ENCODE peak calls at places on chromosome 12, in seven cellular contexts. One of them, this sample, is unnamed.

GRCh38 chr12:13128291-13129000 is 25.0 kb upstream of the GSG1 start:
- DNase-seq in stomach: no peak
- DNase-seq in neural progenitor cell: no peak
- DNase-seq in astrocyte of the cerebellum: no peak
- DNase-seq in cardiac muscle cell: no peak
- DNase-seq in esophagus squamous epithelium: no peak
- DNase-seq in IMR-90: no peak
- DNase-seq in this sample: no peak

GRCh38 chr12:62260733-62261683 is 804 bp downstream of the USP15 start:
- DNase-seq in stomach: peak
- DNase-seq in neural progenitor cell: peak
- DNase-seq in astrocyte of the cerebellum: peak
- DNase-seq in cardiac muscle cell: peak
- DNase-seq in esophagus squamous epithelium: peak
- DNase-seq in IMR-90: peak
- DNase-seq in this sample: peak

GRCh38 chr12:132513070-132513398 is 23.1 kb downstream of the FBRSL1 start:
- DNase-seq in stomach: no peak
- DNase-seq in neural progenitor cell: no peak
- DNase-seq in astrocyte of the cerebellum: peak
- DNase-seq in cardiac muscle cell: peak
- DNase-seq in esophagus squamous epithelium: no peak
- DNase-seq in IMR-90: peak
- DNase-seq in this sample: no peak

GRCh38 chr12:10249690-10250455 is 37.2 kb downstream of the GABARAPL1 start:
- DNase-seq in stomach: no peak
- DNase-seq in neural progenitor cell: no peak
- DNase-seq in astrocyte of the cerebellum: no peak
- DNase-seq in cardiac muscle cell: no peak
- DNase-seq in esophagus squamous epithelium: no peak
- DNase-seq in IMR-90: no peak
- DNase-seq in this sample: no peak

GRCh38 chr12:92278378-92278828 is 132.8 kb upstream of the BTG1 start:
- DNase-seq in stomach: no peak
- DNase-seq in neural progenitor cell: no peak
- DNase-seq in astrocyte of the cerebellum: no peak
- DNase-seq in cardiac muscle cell: peak
- DNase-seq in esophagus squamous epithelium: no peak
- DNase-seq in IMR-90: peak
- DNase-seq in this sample: no peak

GRCh38 chr12:116954700-116955381 is 44.1 kb downstream of the FBXW8 start:
- DNase-seq in stomach: peak
- DNase-seq in neural progenitor cell: no peak
- DNase-seq in astrocyte of the cerebellum: no peak
- DNase-seq in cardiac muscle cell: no peak
- DNase-seq in esophagus squamous epithelium: no peak
- DNase-seq in IMR-90: no peak
- DNase-seq in this sample: no peak

GRCh38 chr12:96617178-96617577 is 127.8 kb downstream of the CFAP54 start:
- DNase-seq in stomach: no peak
- DNase-seq in neural progenitor cell: no peak
- DNase-seq in astrocyte of the cerebellum: no peak
- DNase-seq in cardiac muscle cell: no peak
- DNase-seq in esophagus squamous epithelium: no peak
- DNase-seq in IMR-90: no peak
- DNase-seq in this sample: no peak

GRCh38 chr12:99985631-99986030 is 895 bp upstream of the ANKS1B start:
- DNase-seq in stomach: no peak
- DNase-seq in neural progenitor cell: no peak
- DNase-seq in astrocyte of the cerebellum: no peak
- DNase-seq in cardiac muscle cell: no peak
- DNase-seq in esophagus squamous epithelium: no peak
- DNase-seq in IMR-90: no peak
- DNase-seq in this sample: no peak

GRCh38 chr12:113533842-113534375 is 62.2 kb upstream of the LHX5 start:
- DNase-seq in stomach: no peak
- DNase-seq in neural progenitor cell: no peak
- DNase-seq in astrocyte of the cerebellum: no peak
- DNase-seq in cardiac muscle cell: no peak
- DNase-seq in esophagus squamous epithelium: no peak
- DNase-seq in IMR-90: no peak
- DNase-seq in this sample: no peak

GRCh38 chr12:67651380-67651695 is 2.8 kb downstream of the DYRK2 start:
- DNase-seq in stomach: no peak
- DNase-seq in neural progenitor cell: peak
- DNase-seq in astrocyte of the cerebellum: peak
- DNase-seq in cardiac muscle cell: peak
- DNase-seq in esophagus squamous epithelium: no peak
- DNase-seq in IMR-90: peak
- DNase-seq in this sample: peak
- H3K4me3 ChIP-seq in stomach: no peak
- H3K4me3 ChIP-seq in neural progenitor cell: peak
- H3K4me3 ChIP-seq in astrocyte of the cerebellum: no peak
- H3K4me3 ChIP-seq in cardiac muscle cell: peak
- H3K4me3 ChIP-seq in esophagus squamous epithelium: peak
- H3K4me3 ChIP-seq in IMR-90: no peak
- H3K4me3 ChIP-seq in this sample: no peak

GRCh38 chr12:47758584-47758833 is 171 bp downstream of the RAPGEF3 start:
- DNase-seq in stomach: no peak
- DNase-seq in neural progenitor cell: no peak
- DNase-seq in astrocyte of the cerebellum: no peak
- DNase-seq in cardiac muscle cell: no peak
- DNase-seq in esophagus squamous epithelium: no peak
- DNase-seq in IMR-90: no peak
- DNase-seq in this sample: no peak
- H3K4me3 ChIP-seq in stomach: peak
- H3K4me3 ChIP-seq in neural progenitor cell: peak
- H3K4me3 ChIP-seq in astrocyte of the cerebellum: peak
- H3K4me3 ChIP-seq in cardiac muscle cell: peak
- H3K4me3 ChIP-seq in esophagus squamous epithelium: peak
- H3K4me3 ChIP-seq in IMR-90: peak
- H3K4me3 ChIP-seq in this sample: peak

DNA sequence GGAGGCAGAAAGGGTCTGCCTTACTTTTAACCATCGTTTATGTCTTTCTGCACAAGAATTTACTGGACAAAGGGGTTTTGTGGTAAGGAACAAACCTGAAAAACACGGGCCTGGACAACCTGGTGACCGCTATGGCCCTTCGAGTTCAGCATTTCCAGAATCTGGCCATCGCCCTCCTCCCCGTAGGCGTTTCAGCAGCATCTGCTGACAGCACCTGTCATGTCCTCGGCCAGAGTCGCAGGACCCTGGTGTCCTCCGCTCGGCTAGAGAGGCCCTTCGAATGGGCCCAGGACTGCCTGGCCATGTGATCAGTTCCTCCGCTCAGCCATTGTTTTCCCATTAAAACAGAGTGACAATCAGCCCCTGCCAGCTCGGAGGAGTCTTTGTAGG is 142.8 kb upstream of the FKBP4 start:
- DNase-seq in stomach: no peak
- DNase-seq in neural progenitor cell: no peak
- DNase-seq in astrocyte of the cerebellum: no peak
- DNase-seq in cardiac muscle cell: no peak
- DNase-seq in esophagus squamous epithelium: no peak
- DNase-seq in IMR-90: no peak
- DNase-seq in this sample: no peak
- H3K4me3 ChIP-seq in stomach: no peak
- H3K4me3 ChIP-seq in neural progenitor cell: no peak
- H3K4me3 ChIP-seq in astrocyte of the cerebellum: no peak
- H3K4me3 ChIP-seq in cardiac muscle cell: no peak
- H3K4me3 ChIP-seq in esophagus squamous epithelium: no peak
- H3K4me3 ChIP-seq in IMR-90: no peak
- H3K4me3 ChIP-seq in this sample: no peak

GRCh38 chr12:119804011-119804641 is 73.0 kb downstream of the CIT start:
- DNase-seq in stomach: peak
- DNase-seq in neural progenitor cell: peak
- DNase-seq in astrocyte of the cerebellum: peak
- DNase-seq in cardiac muscle cell: peak
- DNase-seq in esophagus squamous epithelium: peak
- DNase-seq in IMR-90: peak
- DNase-seq in this sample: peak
- H3K4me3 ChIP-seq in stomach: peak
- H3K4me3 ChIP-seq in neural progenitor cell: peak
- H3K4me3 ChIP-seq in astrocyte of the cerebellum: peak
- H3K4me3 ChIP-seq in cardiac muscle cell: peak
- H3K4me3 ChIP-seq in esophagus squamous epithelium: peak
- H3K4me3 ChIP-seq in IMR-90: peak
- H3K4me3 ChIP-seq in this sample: peak

GRCh38 chr12:8012910-8013309 is 19.6 kb upstream of the FOXJ2 start:
- DNase-seq in stomach: no peak
- DNase-seq in neural progenitor cell: no peak
- DNase-seq in astrocyte of the cerebellum: no peak
- DNase-seq in cardiac muscle cell: no peak
- DNase-seq in esophagus squamous epithelium: no peak
- DNase-seq in IMR-90: no peak
- DNase-seq in this sample: no peak
- H3K4me3 ChIP-seq in stomach: no peak
- H3K4me3 ChIP-seq in neural progenitor cell: no peak
- H3K4me3 ChIP-seq in astrocyte of the cerebellum: no peak
- H3K4me3 ChIP-seq in cardiac muscle cell: no peak
- H3K4me3 ChIP-seq in esophagus squamous epithelium: no peak
- H3K4me3 ChIP-seq in IMR-90: no peak
- H3K4me3 ChIP-seq in this sample: no peak

GRCh38 chr12:51322452-51322851 is 1.5 kb downstream of the BIN2 start:
- DNase-seq in stomach: no peak
- DNase-seq in neural progenitor cell: no peak
- DNase-seq in astrocyte of the cerebellum: no peak
- DNase-seq in cardiac muscle cell: no peak
- DNase-seq in esophagus squamous epithelium: no peak
- DNase-seq in IMR-90: no peak
- DNase-seq in this sample: no peak
- H3K4me3 ChIP-seq in stomach: no peak
- H3K4me3 ChIP-seq in neural progenitor cell: no peak
- H3K4me3 ChIP-seq in astrocyte of the cerebellum: no peak
- H3K4me3 ChIP-seq in cardiac muscle cell: no peak
- H3K4me3 ChIP-seq in esophagus squamous epithelium: peak
- H3K4me3 ChIP-seq in IMR-90: no peak
- H3K4me3 ChIP-seq in this sample: no peak

GRCh38 chr12:110046451-110047187 is 1.7 kb downstream of the C12orf76 start:
- DNase-seq in stomach: no peak
- DNase-seq in neural progenitor cell: no peak
- DNase-seq in astrocyte of the cerebellum: no peak
- DNase-seq in cardiac muscle cell: peak
- DNase-seq in esophagus squamous epithelium: no peak
- DNase-seq in IMR-90: no peak
- DNase-seq in this sample: peak
- H3K4me3 ChIP-seq in stomach: no peak
- H3K4me3 ChIP-seq in neural progenitor cell: no peak
- H3K4me3 ChIP-seq in astrocyte of the cerebellum: peak
- H3K4me3 ChIP-seq in cardiac muscle cell: no peak
- H3K4me3 ChIP-seq in esophagus squamous epithelium: no peak
- H3K4me3 ChIP-seq in IMR-90: no peak
- H3K4me3 ChIP-seq in this sample: no peak

GRCh38 chr12:31859232-31859977 is 99.8 kb upstream of the RESF1 start:
- DNase-seq in stomach: no peak
- DNase-seq in neural progenitor cell: no peak
- DNase-seq in astrocyte of the cerebellum: no peak
- DNase-seq in cardiac muscle cell: no peak
- DNase-seq in esophagus squamous epithelium: no peak
- DNase-seq in IMR-90: no peak
- DNase-seq in this sample: no peak
- H3K4me3 ChIP-seq in stomach: no peak
- H3K4me3 ChIP-seq in neural progenitor cell: no peak
- H3K4me3 ChIP-seq in astrocyte of the cerebellum: no peak
- H3K4me3 ChIP-seq in cardiac muscle cell: no peak
- H3K4me3 ChIP-seq in esophagus squamous epithelium: no peak
- H3K4me3 ChIP-seq in IMR-90: no peak
- H3K4me3 ChIP-seq in this sample: no peak

DNA sequence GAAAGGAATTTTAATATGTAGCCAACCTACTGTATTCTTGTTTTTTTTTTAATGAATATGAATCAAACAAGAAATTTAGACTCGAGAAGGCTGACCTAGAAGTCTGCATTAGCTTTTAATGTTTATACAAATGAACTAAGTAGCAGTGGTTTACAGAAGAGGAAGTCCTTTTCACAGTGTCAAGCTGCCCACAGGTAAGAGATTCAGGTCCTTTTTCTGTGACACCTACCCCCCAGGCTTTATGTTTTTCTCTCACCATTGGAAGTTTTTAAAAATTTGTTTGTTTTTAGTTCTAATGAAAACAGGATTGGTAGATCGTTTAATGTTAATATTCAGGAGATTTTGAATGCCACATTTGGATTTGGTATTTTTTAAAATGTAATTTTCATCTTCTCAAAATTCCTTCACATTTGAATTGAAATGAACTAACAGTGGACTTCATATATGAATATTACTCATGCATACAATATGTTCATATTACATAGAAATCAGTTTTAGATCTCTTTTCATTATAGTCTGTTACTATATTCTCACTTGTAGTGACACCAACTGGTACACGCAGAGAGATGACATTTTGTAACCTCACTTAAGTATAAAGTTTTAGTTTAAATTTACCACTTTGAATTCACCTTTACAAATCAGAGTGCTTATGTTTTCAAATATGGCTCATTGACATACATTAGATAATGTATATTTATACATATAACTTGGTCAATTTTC is 29.7 kb downstream of the ATF7IP start:
- DNase-seq in stomach: no peak
- DNase-seq in neural progenitor cell: no peak
- DNase-seq in astrocyte of the cerebellum: no peak
- DNase-seq in cardiac muscle cell: no peak
- DNase-seq in esophagus squamous epithelium: no peak
- DNase-seq in IMR-90: no peak
- DNase-seq in this sample: no peak
- H3K4me3 ChIP-seq in stomach: peak
- H3K4me3 ChIP-seq in neural progenitor cell: peak
- H3K4me3 ChIP-seq in astrocyte of the cerebellum: no peak
- H3K4me3 ChIP-seq in cardiac muscle cell: peak
- H3K4me3 ChIP-seq in esophagus squamous epithelium: peak
- H3K4me3 ChIP-seq in IMR-90: no peak
- H3K4me3 ChIP-seq in this sample: no peak

GRCh38 chr12:131347732-131348131 is 363.2 kb upstream of the SFSWAP start:
- DNase-seq in stomach: no peak
- DNase-seq in neural progenitor cell: no peak
- DNase-seq in astrocyte of the cerebellum: no peak
- DNase-seq in cardiac muscle cell: no peak
- DNase-seq in esophagus squamous epithelium: no peak
- DNase-seq in IMR-90: no peak
- DNase-seq in this sample: no peak
- H3K4me3 ChIP-seq in stomach: no peak
- H3K4me3 ChIP-seq in neural progenitor cell: no peak
- H3K4me3 ChIP-seq in astrocyte of the cerebellum: no peak
- H3K4me3 ChIP-seq in cardiac muscle cell: no peak
- H3K4me3 ChIP-seq in esophagus squamous epithelium: no peak
- H3K4me3 ChIP-seq in IMR-90: no peak
- H3K4me3 ChIP-seq in this sample: no peak